ENCODE peak calls at places on chromosomes 12 and 14, in six cellular contexts. Y is AG04449, T is frontal cortex, B is right atrium auricular region, N is type B pancreatic cell, I is astrocyte of the spinal cord. W is an unnamed sample.
A peak's percentile ranks its signal among the peaks of the same experiment; 100 is the strongest.

GRCh38 chr12:50839032-50839431 is 3.7 kb upstream of the TMPRSS12 start:
- DNase-seq in I (no peak), N (no peak), Y (no peak), B (no peak), T (no peak), W (no peak)

GRCh38 chr12:47021298-47021697 is 58.1 kb upstream of the PCED1B start:
- DNase-seq in T (no peak), B (no peak), I (peak; percentile 88), Y (peak; percentile 64), N (no peak), W (no peak)

GRCh38 chr12:49946497-49946896 is 4.0 kb upstream of the AQP2 start:
- DNase-seq in B (no peak), N (no peak), I (no peak), T (no peak), Y (no peak), W (no peak)

GRCh38 chr14:35404496-35405303 is at the start of gene NFKBIA:
- DNase-seq in Y (no peak), T (peak; percentile 81), B (peak; percentile 92), N (peak; percentile 90), I (peak; percentile 89), W (peak; percentile 95)

GRCh38 chr14:42214981-42215491 is 608.4 kb downstream of the LRFN5 start:
- DNase-seq in I (peak; percentile 81), Y (peak; percentile 33), B (no peak), N (no peak), T (no peak), W (no peak)

GRCh38 chr12:67748761-67749075 is 100.2 kb downstream of the DYRK2 start:
- DNase-seq in Y (no peak), I (no peak), B (no peak), N (no peak), T (no peak), W (no peak)

GRCh38 chr14:95302667-95303066 is 17.0 kb downstream of the CLMN start:
- DNase-seq in I (no peak), N (no peak), Y (no peak), T (no peak), B (no peak), W (no peak)

GRCh38 chr12:96177013-96177412 is 17.2 kb upstream of the ELK3 start:
- DNase-seq in N (no peak), Y (no peak), I (peak; percentile 83), B (no peak), T (no peak), W (no peak)

GRCh38 chr12:123273166-123273565 is 1.5 kb upstream of the CDK2AP1 start:
- DNase-seq in Y (no peak), T (no peak), I (no peak), B (no peak), N (no peak), W (peak; percentile 54)

GRCh38 chr12:57340104-57340503 is 89.1 kb upstream of the STAC3 start:
- DNase-seq in I (peak; percentile 86), T (peak; percentile 17), B (peak; percentile 76), N (no peak), Y (no peak), W (no peak)

GRCh38 chr12:19683178-19683927 is 244.1 kb downstream of the AEBP2 start:
- DNase-seq in I (peak; percentile 72), B (no peak), N (no peak), Y (peak; percentile 28), T (no peak), W (no peak)

GRCh38 chr14:90384543-90384911 is 12.3 kb upstream of the CALM1 start:
- DNase-seq in I (no peak), T (no peak), Y (no peak), N (no peak), B (no peak), W (no peak)

GRCh38 chr12:89556976-89557375 is 31.1 kb upstream of the POC1B start:
- DNase-seq in B (no peak), T (no peak), N (no peak), I (peak; percentile 28), Y (no peak), W (no peak)

GRCh38 chr14:95255487-95255886 is 64.2 kb downstream of the CLMN start:
- DNase-seq in B (no peak), Y (no peak), I (peak; percentile 69), T (no peak), N (no peak), W (no peak)

GRCh38 chr12:6563448-6564050 is 4.5 kb downstream of the NOP2 start:
- DNase-seq in Y (no peak), T (no peak), N (no peak), B (no peak), I (peak; percentile 37), W (no peak)

GRCh38 chr12:42759622-42760273 is 170.2 kb upstream of the PRICKLE1 start:
- DNase-seq in T (no peak), B (peak; percentile 84), N (no peak), Y (no peak), I (peak; percentile 50), W (peak; percentile 84)

W was measured in suprapubic skin.